ENCODE peak calls at places on chromosomes 16 and 17, in five cellular contexts. Y is activated naive CD4-positive, alpha-beta T cell; P is ACHN; V is NCI-H1105 treated with DMSO at 0.1 percent for 48 hours; G is GM13976. C is an unnamed sample.

GRCh38 chr17:13405807-13406206 is 195.9 kb downstream of the HS3ST3A1 start:
- DNase-seq in V (no peak), Y (no peak), G (no peak), P (no peak), C (no peak)

GRCh38 chr16:6484931-6485330 is 847.7 kb upstream of the RBFOX1 start:
- DNase-seq in P (no peak), Y (no peak), G (no peak), V (no peak), C (peak)

GRCh38 chr16:54931757-54932660 is 1.3 kb downstream of the IRX5 start:
- DNase-seq in V (peak), G (peak), P (peak), Y (no peak), C (no peak)

GRCh38 chr16:1047123-1047522 is 25.4 kb upstream of the SSTR5 start:
- DNase-seq in P (no peak), V (no peak), G (no peak), Y (no peak), C (no peak)

GRCh38 chr17:73535746-73536145 is 108.5 kb downstream of the SDK2 start:
- DNase-seq in P (no peak), Y (no peak), V (no peak), G (no peak), C (no peak)

GRCh38 chr17:47095268-47095667 is 93.8 kb downstream of the CDC27 start:
- DNase-seq in Y (no peak), G (no peak), P (no peak), V (no peak), C (no peak)

GRCh38 chr17:43428524-43428923 is 29.7 kb downstream of the ARL4D start:
- DNase-seq in G (no peak), P (no peak), V (no peak), Y (no peak), C (no peak)

GRCh38 chr16:73286643-73287267 is 238.8 kb upstream of the ZFHX3 start:
- DNase-seq in P (no peak), G (no peak), V (no peak), Y (no peak), C (no peak)

GRCh38 chr17:33562792-33563191 is 269.7 kb upstream of the ASIC2 start:
- DNase-seq in P (no peak), V (no peak), G (no peak), Y (no peak), C (no peak)

GRCh38 chr17:83099086-83099540 is 19.7 kb downstream of the METRNL start:
- DNase-seq in Y (no peak), P (no peak), V (no peak), G (no peak), C (no peak)